ENCODE peak calls at places on chromosomes 2 and 18, in nine cellular contexts. G is A549, A is D341Med, N is HS-27A, J is NCI-H1105 treated with DMSO at 0.1 percent for 48 hours, R is psoas muscle, P is retinal pigment epithelial cell, W is H54, Q is iris pigment epithelial cell. D is an unnamed sample.
A peak's percentile ranks its signal among the peaks of the same experiment; 100 is the strongest.

GRCh38 chr2:23630961-23631360 is 246.0 kb downstream of the KLHL29 start:
- DNase-seq in G (no peak), A (no peak), N (no peak), J (no peak), R (no peak), P (no peak), W (no peak), Q (no peak), D (no peak)

GRCh38 chr2:240835528-240835927 is 15.5 kb upstream of the KIF1A start:
- DNase-seq in G (no peak), A (no peak), N (no peak), J (no peak), R (no peak), P (no peak), W (no peak), Q (no peak), D (no peak)

GRCh38 chr2:13662055-13662454 is 945.3 kb downstream of the TRIB2 start:
- DNase-seq in G (no peak), A (no peak), N (peak; percentile 59), J (no peak), R (no peak), P (no peak), W (no peak), Q (peak; percentile 41), D (no peak)

GRCh38 chr2:98374958-98375570 is 28.8 kb downstream of the CNGA3 start:
- DNase-seq in G (no peak), A (no peak), N (no peak), J (no peak), R (no peak), P (no peak), W (no peak), Q (no peak), D (no peak)

GRCh38 chr18:25962176-25962575 is 128.2 kb downstream of the SS18 start:
- DNase-seq in G (no peak), A (no peak), N (no peak), J (no peak), R (no peak), P (no peak), W (no peak), Q (no peak), D (no peak)

GRCh38 chr2:161232571-161232970 is 72.3 kb downstream of the TANK start:
- DNase-seq in G (no peak), A (no peak), N (no peak), J (no peak), R (no peak), P (no peak), W (no peak), Q (no peak), D (no peak)

GRCh38 chr2:42328148-42328833 is 32.7 kb downstream of the COX7A2L start:
- DNase-seq in G (peak; percentile 49), A (no peak), N (no peak), J (peak; percentile 51), R (no peak), P (peak; percentile 13), W (no peak), Q (peak; percentile 53), D (peak; percentile 49)

GRCh38 chr2:208939852-208940251 is 484.0 kb upstream of the MAP2 start:
- DNase-seq in G (no peak), A (no peak), N (no peak), J (no peak), R (no peak), P (no peak), W (no peak), Q (no peak), D (peak; percentile 59)

GRCh38 chr2:207215300-207215699 is 49.6 kb upstream of the KLF7 start:
- DNase-seq in G (no peak), A (no peak), N (no peak), J (no peak), R (no peak), P (no peak), W (no peak), Q (no peak), D (no peak)

GRCh38 chr2:236051803-236052202 is 116.4 kb downstream of the GBX2 start:
- DNase-seq in G (no peak), A (no peak), N (no peak), J (no peak), R (no peak), P (no peak), W (no peak), Q (no peak), D (no peak)

GRCh38 chr2:159574246-159574645 is 42.1 kb downstream of the BAZ2B start:
- DNase-seq in G (no peak), A (no peak), N (no peak), J (no peak), R (no peak), P (no peak), W (no peak), Q (peak; percentile 78), D (peak; percentile 35)

GRCh38 chr2:39107156-39107555 is 13.7 kb downstream of the SOS1 start:
- DNase-seq in G (peak; percentile 26), A (peak; percentile 72), N (no peak), J (peak; percentile 36), R (no peak), P (no peak), W (no peak), Q (peak; percentile 45), D (no peak)

GRCh38 chr18:8800041-8800441 is 94.7 kb downstream of the MTCL1 start:
- DNase-seq in G (no peak), A (no peak), N (no peak), J (no peak), R (peak; percentile 57), P (peak; percentile 97), W (peak; percentile 26), Q (no peak), D (no peak)

GRCh38 chr2:176554107-176555048 is 285.1 kb downstream of the MTX2 start:
- DNase-seq in G (peak; percentile 69), A (peak; percentile 60), N (no peak), J (peak; percentile 77), R (no peak), P (no peak), W (no peak), Q (peak; percentile 45), D (peak; percentile 65)

GRCh38 chr2:19140463-19141208 is 217.8 kb downstream of the OSR1 start:
- DNase-seq in G (peak; percentile 98), A (no peak), N (peak; percentile 97), J (no peak), R (no peak), P (peak; percentile 33), W (peak; percentile 55), Q (peak; percentile 92), D (peak; percentile 89)

GRCh38 chr2:158487419-158487818 is 30.7 kb downstream of the PKP4 start:
- DNase-seq in G (no peak), A (no peak), N (no peak), J (no peak), R (no peak), P (peak; percentile 63), W (no peak), Q (peak; percentile 86), D (no peak)

GRCh38 chr18:41646915-41647314 is 308.1 kb upstream of the PIK3C3 start:
- DNase-seq in G (no peak), A (no peak), N (no peak), J (no peak), R (no peak), P (no peak), W (no peak), Q (no peak), D (no peak)

GRCh38 chr2:71950256-71951066 is 197.2 kb downstream of the CYP26B1 start:
- DNase-seq in G (no peak), A (no peak), N (no peak), J (no peak), R (peak; percentile 85), P (no peak), W (peak; percentile 53), Q (no peak), D (peak; percentile 79)

GRCh38 chr2:16155351-16156145 is 215.2 kb downstream of the MYCN start:
- DNase-seq in G (no peak), A (no peak), N (no peak), J (peak; percentile 50), R (no peak), P (no peak), W (no peak), Q (no peak), D (no peak)

GRCh38 chr2:74162951-74163350 is 15.2 kb upstream of the BOLA3 start:
- DNase-seq in G (no peak), A (no peak), N (no peak), J (no peak), R (no peak), P (no peak), W (no peak), Q (no peak), D (no peak)

GRCh38 chr2:179263460-179264237 is 983 bp downstream of the SESTD1 start:
- DNase-seq in G (peak; percentile 41), A (peak; percentile 77), N (no peak), J (peak; percentile 70), R (peak; percentile 55), P (no peak), W (peak; percentile 33), Q (peak; percentile 74), D (peak; percentile 59)

GRCh38 chr2:26988165-26988879 is 17.9 kb downstream of the MAPRE3 start:
- DNase-seq in G (no peak), A (no peak), N (no peak), J (no peak), R (no peak), P (peak; percentile 79), W (no peak), Q (peak; percentile 87), D (no peak)

GRCh38 chr2:12412898-12413305 is 303.8 kb upstream of the TRIB2 start:
- DNase-seq in G (no peak), A (no peak), N (peak; percentile 83), J (no peak), R (no peak), P (no peak), W (no peak), Q (peak; percentile 79), D (no peak)

GRCh38 chr2:46488389-46488788 is 9.0 kb downstream of the TMEM247 start:
- DNase-seq in G (no peak), A (no peak), N (no peak), J (no peak), R (no peak), P (no peak), W (no peak), Q (no peak), D (no peak)

GRCh38 chr2:225462945-225463344 is 63.4 kb downstream of the NYAP2 start:
- DNase-seq in G (no peak), A (no peak), N (no peak), J (no peak), R (no peak), P (no peak), W (no peak), Q (no peak), D (no peak)

GRCh38 chr2:83994767-83995166 is 464.3 kb downstream of the SUCLG1 start:
- DNase-seq in G (no peak), A (no peak), N (no peak), J (no peak), R (no peak), P (no peak), W (no peak), Q (no peak), D (no peak)

GRCh38 chr2:75464348-75464946 is 96.3 kb downstream of the EVA1A start:
- DNase-seq in G (peak; percentile 30), A (no peak), N (no peak), J (peak; percentile 6), R (no peak), P (peak; percentile 20), W (no peak), Q (peak; percentile 45), D (no peak)

GRCh38 chr18:8044004-8044403 is 476.9 kb downstream of the PTPRM start:
- DNase-seq in G (no peak), A (no peak), N (no peak), J (no peak), R (no peak), P (no peak), W (no peak), Q (no peak), D (no peak)